ENCODE peak calls at places on chromosome 13, in six cellular contexts. O, R, W, J, C and Q are unnamed samples.

GRCh38 chr13:53138369-53139036 is 109.9 kb downstream of the OLFM4 start:
- DNase-seq in C (no peak), W (peak; percentile 82), O (no peak), R (no peak), J (peak; percentile 23), Q (no peak)

GRCh38 chr13:63198076-63198475 is 1782.4 kb upstream of the PCDH20 start:
- DNase-seq in O (no peak), C (peak; percentile 56), J (peak; percentile 29), R (no peak), W (peak; percentile 29), Q (no peak)

GRCh38 chr13:111937763-111938375 is 129.1 kb upstream of the SOX1 start:
- DNase-seq in R (no peak), J (no peak), C (no peak), W (no peak), O (no peak), Q (no peak)

GRCh38 chr13:45046445-45046844 is 57.1 kb downstream of the GPALPP1 start:
- DNase-seq in R (no peak), J (no peak), W (no peak), C (no peak), O (no peak), Q (no peak)

GRCh38 chr13:34672631-34673030 is 269.4 kb upstream of the NBEA start:
- DNase-seq in C (peak; percentile 35), W (peak; percentile 12), J (no peak), R (no peak), O (no peak), Q (no peak)

GRCh38 chr13:93727301-93728141 is 500.9 kb downstream of the GPC6 start:
- DNase-seq in W (no peak), C (peak; percentile 59), J (peak; percentile 77), R (no peak), O (no peak), Q (peak; percentile 62)

GRCh38 chr13:94660695-94661324 is 51.5 kb downstream of the SOX21 start:
- DNase-seq in R (no peak), W (peak; percentile 27), O (no peak), C (peak; percentile 7), J (peak; percentile 51), Q (no peak)

GRCh38 chr13:105334211-105334610 is 1201.3 kb downstream of the EFNB2 start:
- DNase-seq in J (peak; percentile 51), O (no peak), C (peak; percentile 82), R (no peak), W (peak; percentile 39), Q (peak; percentile 43)

GRCh38 chr13:24178847-24179845 is 18.6 kb downstream of the SPATA13 start:
- DNase-seq in J (no peak), R (no peak), O (peak; percentile 8), C (peak; percentile 77), W (no peak), Q (no peak)

GRCh38 chr13:50386527-50387123 is 371.4 kb downstream of the KCNRG start:
- DNase-seq in C (peak; percentile 61), R (no peak), J (peak; percentile 85), W (peak; percentile 58), O (peak; percentile 19), Q (peak; percentile 61)

GRCh38 chr13:75705395-75705794 is 69.3 kb downstream of the LMO7 start:
- DNase-seq in O (no peak), J (peak; percentile 59), R (no peak), W (peak; percentile 39), C (peak; percentile 93), Q (peak; percentile 49)

GRCh38 chr13:93810264-93810663 is 583.7 kb downstream of the GPC6 start:
- DNase-seq in C (no peak), J (no peak), O (no peak), R (no peak), W (no peak), Q (no peak)

GRCh38 chr13:75101348-75101747 is 380.6 kb downstream of the TBC1D4 start:
- DNase-seq in R (no peak), J (no peak), C (no peak), O (no peak), W (no peak), Q (no peak)

GRCh38 chr13:24328145-24328544 is 18.8 kb downstream of the C1QTNF9 start:
- DNase-seq in J (no peak), R (no peak), C (no peak), O (peak; percentile 60), W (no peak), Q (no peak)

GRCh38 chr13:76000131-76000530 is 364.0 kb downstream of the LMO7 start:
- DNase-seq in O (no peak), R (no peak), J (no peak), C (no peak), W (no peak), Q (no peak)

GRCh38 chr13:42494157-42494556 is 79.8 kb upstream of the TNFSF11 start:
- DNase-seq in C (no peak), R (no peak), O (no peak), W (no peak), J (no peak), Q (no peak)

GRCh38 chr13:113664751-113665581 is 2.1 kb upstream of the GRK1 start:
- DNase-seq in W (no peak), C (no peak), J (no peak), O (no peak), R (peak; percentile 11), Q (no peak)

GRCh38 chr13:112619730-112620639 is 32.0 kb upstream of the TUBGCP3 start:
- DNase-seq in O (peak; percentile 88), C (peak; percentile 50), J (peak; percentile 22), R (no peak), W (peak; percentile 12), Q (no peak)

GRCh38 chr13:112179421-112179820 is 112.5 kb downstream of the SOX1 start:
- DNase-seq in W (no peak), J (no peak), C (no peak), O (no peak), R (no peak), Q (no peak)

GRCh38 chr13:106450991-106451390 is 84.5 kb downstream of the EFNB2 start:
- DNase-seq in C (no peak), R (no peak), W (no peak), J (no peak), O (no peak), Q (no peak)
- TF ChIP-seq CTCF in C (no peak), R (no peak), W (no peak), J (no peak), O (no peak), Q (no peak)

GRCh38 chr13:103100795-103101194 is 34.6 kb upstream of the SLC10A2 start:
- DNase-seq in J (no peak), C (no peak), O (no peak), R (no peak), W (no peak), Q (no peak)

GRCh38 chr13:103101500-103101899 is 35.3 kb upstream of the SLC10A2 start:
- DNase-seq in J (no peak), C (no peak), O (no peak), W (no peak), R (no peak), Q (no peak)

GRCh38 chr13:103098535-103098934 is 32.3 kb upstream of the SLC10A2 start:
- DNase-seq in J (no peak), O (no peak), W (no peak), C (no peak), R (no peak), Q (no peak)

GRCh38 chr13:103099894-103100293 is 33.7 kb upstream of the SLC10A2 start:
- DNase-seq in C (no peak), R (no peak), J (no peak), W (no peak), O (no peak), Q (no peak)

DNA sequence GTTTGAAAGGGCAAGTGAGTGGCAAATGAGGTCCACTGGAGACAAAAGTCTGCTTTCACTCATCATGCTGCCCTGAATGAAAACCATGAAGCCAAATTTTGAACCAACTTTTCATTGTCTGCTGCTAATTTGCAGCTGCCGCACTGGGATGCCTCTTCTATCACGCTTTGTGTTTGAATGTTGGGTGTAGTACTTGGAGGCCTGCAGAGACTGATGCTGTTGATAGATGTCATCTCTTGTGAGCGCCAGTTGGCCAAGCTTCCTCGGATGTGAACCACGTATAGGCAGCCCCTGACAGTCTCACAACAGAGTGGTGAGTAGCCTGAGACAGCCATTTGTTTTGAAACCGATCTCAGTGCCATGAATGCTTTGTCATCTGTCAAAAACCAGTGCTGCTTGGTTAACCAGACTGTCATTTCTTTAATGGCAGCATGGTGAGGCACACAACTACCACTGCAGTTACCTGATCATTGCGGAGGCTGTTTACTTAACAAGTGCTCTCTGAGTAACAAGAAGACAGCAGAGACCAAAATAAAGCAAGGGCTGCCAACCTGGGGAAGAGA is 31.2 kb upstream of the SLC10A2 start:
- DNase-seq in R (no peak), W (no peak), C (no peak), J (no peak), O (no peak), Q (no peak)
- H3K4me3 ChIP-seq in R (no peak overlapping the region), W (no peak overlapping the region), C (no peak overlapping the region), J (no peak overlapping the region), O (no peak overlapping the region), Q (no peak overlapping the region)

DNA sequence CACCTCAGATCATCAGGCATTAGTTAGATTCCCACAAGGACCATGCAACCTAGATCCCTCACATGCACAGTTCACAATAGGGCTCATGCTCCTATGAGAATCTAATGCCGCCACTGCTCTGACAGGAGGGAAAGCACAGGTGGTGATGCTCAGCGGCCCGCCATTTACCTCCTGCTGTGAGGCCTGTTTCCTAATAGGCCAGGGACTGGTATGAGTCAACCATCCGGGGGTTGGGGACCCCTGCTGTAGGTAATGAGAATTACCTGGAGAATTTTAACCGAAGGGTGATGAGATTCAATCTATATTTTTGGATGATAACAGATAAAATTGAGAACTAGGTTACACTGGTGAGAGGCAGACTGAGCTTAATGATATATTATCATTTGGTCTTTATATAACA is 101.4 kb downstream of the LACC1 start:
- DNase-seq in W (no peak), C (no peak), J (no peak), R (no peak), O (no peak), Q (no peak)
- TF ChIP-seq CTCF in W (no peak), C (no peak), J (no peak), R (no peak), O (no peak), Q (no peak)

GRCh38 chr13:27534108-27534975 is 84.0 kb upstream of the MTIF3 start:
- DNase-seq in R (peak; percentile 26), C (no peak), W (no peak), O (peak; percentile 62), J (no peak), Q (no peak)

GRCh38 chr13:27535546-27535945 is 84.8 kb downstream of the LNX2 start:
- DNase-seq in R (no peak), O (no peak), W (no peak), J (peak; percentile 17), C (no peak), Q (no peak)

GRCh38 chr13:27534976-27535370 is 84.6 kb upstream of the MTIF3 start:
- DNase-seq in W (no peak), C (peak; percentile 26), R (no peak), O (no peak), J (no peak), Q (no peak)

GRCh38 chr13:27536361-27537101 is 83.8 kb downstream of the LNX2 start:
- DNase-seq in O (no peak), C (no peak), R (no peak), W (no peak), J (no peak), Q (no peak)

DNA sequence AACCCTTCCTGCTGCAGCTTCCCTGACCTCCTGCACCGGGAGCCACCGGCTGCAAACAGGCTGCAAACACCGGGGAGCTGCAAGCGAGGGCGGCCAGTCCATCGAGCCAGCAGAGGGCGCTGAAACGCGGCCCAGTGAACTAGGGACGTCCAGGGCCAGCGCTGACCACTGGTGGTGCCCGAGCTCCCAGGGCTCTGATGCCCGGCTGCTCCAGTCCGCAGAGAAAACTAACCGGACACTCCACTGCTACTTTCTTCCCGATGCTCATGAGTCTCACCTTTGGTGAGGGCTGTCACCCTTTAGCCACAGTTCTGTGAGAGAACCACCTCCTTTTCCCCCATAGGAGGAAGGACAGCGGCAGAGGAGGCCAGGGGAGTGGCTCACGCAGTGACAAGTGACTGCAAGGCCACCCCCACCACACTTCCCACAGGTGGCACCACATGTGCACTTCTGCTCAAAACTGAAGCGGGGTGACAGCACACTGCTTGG is 82.8 kb upstream of the MTIF3 start:
- DNase-seq in W (peak; percentile 85), O (peak; percentile 92), R (peak; percentile 87), C (peak; percentile 23), J (peak; percentile 69), Q (peak; percentile 23)
- H3K4me3 ChIP-seq in W (no peak overlapping the region), O (no peak overlapping the region), R (peak overlapping the region; percentile 21), C (no peak overlapping the region), J (no peak overlapping the region), Q (no peak overlapping the region)